ENCODE peak calls at places on chromosomes 3 and 15, in four cellular contexts. U is breast epithelium, J is heart right ventricle, Q is stomach. B is an unnamed sample.

GRCh38 chr3:46935168-46935858 is 41.2 kb downstream of the CCDC12 start:
- DNase-seq in U (peak; percentile 58), Q (peak; percentile 78), J (peak; percentile 89), B (no peak)

GRCh38 chr3:36904641-36905040 is 40.2 kb downstream of the TRANK1 start:
- DNase-seq in J (no peak), U (no peak), Q (no peak), B (no peak)

GRCh38 chr3:75192065-75192658 is 472.0 kb upstream of the FRG2C start:
- DNase-seq in J (peak; percentile 5), Q (peak; percentile 28), U (no peak), B (no peak)

GRCh38 chr3:32238816-32239637 is 547 bp downstream of the CMTM8 start:
- DNase-seq in U (no peak), J (peak; percentile 38), Q (peak; percentile 34), B (no peak)

GRCh38 chr3:5071061-5071460 is 51.0 kb upstream of the ARL8B start:
- DNase-seq in J (no peak), Q (no peak), U (no peak), B (no peak)

GRCh38 chr15:25208735-25209134 is 230.1 kb downstream of the UBE3A start:
- DNase-seq in U (no peak), Q (no peak), J (no peak), B (no peak)

GRCh38 chr3:124409650-124410275 is 320.5 kb upstream of the UMPS start:
- DNase-seq in J (no peak), Q (no peak), U (no peak), B (no peak)

GRCh38 chr15:59138243-59138642 is 33.3 kb downstream of the CCNB2 start:
- DNase-seq in U (no peak), J (peak; percentile 20), Q (peak; percentile 50), B (no peak)

GRCh38 chr3:62318752-62319569 is 54.4 kb downstream of the FEZF2 start:
- DNase-seq in U (peak; percentile 86), J (peak; percentile 85), Q (peak; percentile 69), B (peak; percentile 83)

GRCh38 chr15:62975515-62975914 is 67.0 kb upstream of the TPM1 start:
- DNase-seq in J (no peak), Q (no peak), U (no peak), B (no peak)

GRCh38 chr15:63057454-63058335 is 15.1 kb downstream of the TPM1 start:
- DNase-seq in Q (no peak), J (no peak), U (no peak), B (no peak)

GRCh38 chr15:72070817-72071447 is 47.0 kb downstream of the MYO9A start:
- DNase-seq in Q (no peak), J (no peak), U (no peak), B (no peak)

GRCh38 chr15:70182858-70183695 is 85.4 kb upstream of the TLE3 start:
- DNase-seq in J (no peak), U (no peak), Q (no peak), B (no peak)

GRCh38 chr3:193829781-193830180 is 236.8 kb downstream of the OPA1 start:
- DNase-seq in Q (peak; percentile 65), J (no peak), U (peak; percentile 71), B (no peak)

GRCh38 chr3:123620338-123620737 is 35.5 kb upstream of the HACD2 start:
- DNase-seq in Q (no peak), J (no peak), U (no peak), B (peak; percentile 43)

GRCh38 chr3:143736651-143737050 is 111.6 kb downstream of the SLC9A9 start:
- DNase-seq in J (no peak), Q (no peak), U (no peak), B (no peak)

GRCh38 chr15:97504031-97504430 is 456.5 kb upstream of the ARRDC4 start:
- DNase-seq in J (no peak), U (no peak), Q (no peak), B (no peak)

GRCh38 chr3:46440531-46441294 is 24.0 kb downstream of the LTF start:
- DNase-seq in U (no peak), J (no peak), Q (no peak), B (no peak)

GRCh38 chr3:23480324-23480704 is 277.2 kb downstream of the UBE2E2 start:
- DNase-seq in U (no peak), Q (no peak), J (no peak), B (peak; percentile 86)

GRCh38 chr3:58322793-58323192 is 9.9 kb upstream of the PXK start:
- DNase-seq in J (no peak), U (no peak), Q (no peak), B (no peak)

GRCh38 chr3:152399374-152399773 is 130.6 kb downstream of the MBNL1 start:
- DNase-seq in Q (no peak), J (no peak), U (no peak), B (no peak)

GRCh38 chr3:8648873-8649741 is 4.5 kb upstream of the SSUH2 start:
- DNase-seq in U (no peak), J (no peak), Q (no peak), B (no peak)

GRCh38 chr15:38176155-38176554 is 76.5 kb upstream of the SPRED1 start:
- DNase-seq in Q (no peak), U (no peak), J (no peak), B (no peak)

GRCh38 chr3:181565416-181565815 is 146.3 kb upstream of the SOX2 start:
- DNase-seq in Q (no peak), U (no peak), J (no peak), B (no peak)

GRCh38 chr3:71728632-71729342 is 3.6 kb upstream of the EIF4E3 start:
- DNase-seq in Q (no peak), U (no peak), J (no peak), B (peak; percentile 74)

GRCh38 chr15:29364429-29365078 is 94.9 kb upstream of the NSMCE3 start:
- DNase-seq in J (no peak), Q (no peak), U (no peak), B (peak; percentile 36)
- TF ChIP-seq CTCF in J (no peak), Q (no peak), U (no peak), B (no peak)

GRCh38 chr3:12953201-12953712 is 111.9 kb upstream of the RPL32 start:
- DNase-seq in Q (no peak), J (no peak), U (no peak), B (no peak)
- H3K27ac ChIP-seq in Q (no peak overlapping the region), J (no peak overlapping the region), U (no peak overlapping the region), B (peak overlapping the region; percentile 70)

DNA sequence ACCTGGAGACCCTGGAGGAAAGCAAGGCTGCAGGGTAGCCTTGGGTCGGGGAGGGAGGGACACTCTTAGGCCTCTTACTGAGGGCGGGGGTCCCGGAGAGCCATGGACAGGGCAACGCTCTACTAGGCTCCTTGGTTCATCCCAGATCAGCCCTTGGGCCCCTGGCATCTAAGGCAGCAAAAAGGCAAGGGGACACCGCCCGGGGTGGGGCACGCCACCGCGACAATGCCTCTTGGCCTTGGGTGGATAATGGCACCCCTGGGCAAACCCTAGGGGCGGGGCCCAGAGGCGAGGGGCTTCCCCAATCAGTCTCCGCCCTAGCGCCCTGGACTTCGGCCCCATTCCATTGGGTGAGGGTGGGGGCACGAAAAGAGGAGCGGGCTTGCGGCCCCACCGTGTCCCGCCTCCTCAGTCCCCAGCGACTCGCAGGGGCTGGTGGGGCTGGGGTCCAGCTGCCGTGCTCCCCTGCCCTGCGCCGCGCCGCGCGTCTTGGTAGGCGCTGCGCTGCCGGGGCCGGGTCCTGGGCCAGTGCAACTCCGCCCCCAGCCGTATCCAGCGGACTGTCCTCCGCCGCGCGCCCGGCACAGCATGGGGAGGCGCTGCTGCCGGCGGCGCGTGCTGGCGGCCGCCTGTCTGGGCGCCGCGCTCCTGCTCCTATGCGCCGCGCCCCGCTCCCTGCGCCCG is at the start of gene CHST13:
- DNase-seq in U (no peak), Q (peak; percentile 46), J (no peak), B (peak; percentile 41)
- TF ChIP-seq CTCF in U (no peak), Q (no peak), J (no peak), B (no peak)

DNA sequence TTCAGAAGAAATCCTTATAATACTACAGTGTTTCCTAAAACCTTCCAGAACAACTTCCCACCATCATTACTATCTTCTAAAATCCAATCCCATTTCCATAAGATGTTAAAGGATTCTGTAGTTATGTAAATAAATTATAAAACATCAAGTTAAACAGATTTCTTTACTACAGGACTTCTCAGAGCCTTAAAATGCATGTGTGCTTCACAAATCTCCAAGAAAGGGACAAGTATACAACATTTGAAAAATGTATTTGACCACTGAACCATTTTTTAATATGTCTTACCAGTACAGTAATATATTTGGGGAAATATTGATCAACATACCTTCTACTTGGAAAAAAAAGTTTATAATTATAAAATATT is 57.5 kb downstream of the IGF2BP2 start:
- DNase-seq in U (no peak), Q (no peak), J (no peak), B (no peak)
- H3K27ac ChIP-seq in U (peak overlapping the region; percentile 22), Q (no peak overlapping the region), J (no peak overlapping the region), B (no peak overlapping the region)

B was measured in dorsolateral prefrontal cortex.